ENCODE peak calls at places on chromosomes 11 and 22, in six cellular contexts. One of them, this sample, is unnamed. For H3K4me1, the result is how much of the 10 kb centered on the place peaks cover.

GRCh38 chr11:46149826-46150225 is 28.6 kb upstream of the PHF21A start:
- DNase-seq in osteoblast: no peak
- DNase-seq in naive thymus-derived CD4-positive, alpha-beta T cell: no peak
- DNase-seq in heart right ventricle: no peak
- DNase-seq in Peyer's patch: no peak
- DNase-seq in ovary: no peak
- DNase-seq in this sample: no peak

GRCh38 chr22:49323751-49324415 is 503.8 kb downstream of the BRD1 start:
- DNase-seq in heart right ventricle: no peak
- DNase-seq in naive thymus-derived CD4-positive, alpha-beta T cell: no peak
- DNase-seq in ovary: no peak
- DNase-seq in osteoblast: peak
- DNase-seq in Peyer's patch: peak
- DNase-seq in this sample: no peak

GRCh38 chr11:121163658-121164308 is 62.7 kb downstream of the TECTA start:
- DNase-seq in ovary: no peak
- DNase-seq in naive thymus-derived CD4-positive, alpha-beta T cell: no peak
- DNase-seq in heart right ventricle: no peak
- DNase-seq in osteoblast: no peak
- DNase-seq in Peyer's patch: no peak
- DNase-seq in this sample: no peak

GRCh38 chr11:61516675-61517516 is 8.3 kb downstream of the LRRC10B start:
- DNase-seq in ovary: no peak
- DNase-seq in osteoblast: peak
- DNase-seq in naive thymus-derived CD4-positive, alpha-beta T cell: peak
- DNase-seq in heart right ventricle: no peak
- DNase-seq in Peyer's patch: peak
- DNase-seq in this sample: no peak

GRCh38 chr11:60657880-60658279 is 41.5 kb upstream of the MS4A8 start:
- DNase-seq in Peyer's patch: no peak
- DNase-seq in heart right ventricle: no peak
- DNase-seq in osteoblast: no peak
- DNase-seq in naive thymus-derived CD4-positive, alpha-beta T cell: no peak
- DNase-seq in ovary: no peak
- DNase-seq in this sample: peak

GRCh38 chr11:116563028-116563712 is 209.6 kb downstream of the BUD13 start:
- DNase-seq in Peyer's patch: peak
- DNase-seq in osteoblast: no peak
- DNase-seq in ovary: no peak
- DNase-seq in naive thymus-derived CD4-positive, alpha-beta T cell: no peak
- DNase-seq in heart right ventricle: no peak
- DNase-seq in this sample: no peak

GRCh38 chr11:114819028-114819427 is 140.7 kb downstream of the NXPE2 start:
- DNase-seq in ovary: no peak
- DNase-seq in Peyer's patch: no peak
- DNase-seq in naive thymus-derived CD4-positive, alpha-beta T cell: no peak
- DNase-seq in osteoblast: no peak
- DNase-seq in heart right ventricle: no peak
- DNase-seq in this sample: no peak

GRCh38 chr11:76835928-76836612 is 24.6 kb upstream of the ACER3 start:
- DNase-seq in osteoblast: no peak
- DNase-seq in Peyer's patch: peak
- DNase-seq in ovary: no peak
- DNase-seq in naive thymus-derived CD4-positive, alpha-beta T cell: no peak
- DNase-seq in heart right ventricle: no peak
- DNase-seq in this sample: peak

GRCh38 chr22:42300286-42301071 is 30.0 kb upstream of the TCF20 start:
- DNase-seq in Peyer's patch: no peak
- DNase-seq in naive thymus-derived CD4-positive, alpha-beta T cell: peak
- DNase-seq in ovary: no peak
- DNase-seq in osteoblast: no peak
- DNase-seq in heart right ventricle: no peak
- DNase-seq in this sample: peak

GRCh38 chr22:17106161-17106784 is 14.9 kb downstream of the TMEM121B start:
- DNase-seq in osteoblast: peak
- DNase-seq in ovary: no peak
- DNase-seq in heart right ventricle: no peak
- DNase-seq in Peyer's patch: no peak
- DNase-seq in naive thymus-derived CD4-positive, alpha-beta T cell: no peak
- DNase-seq in this sample: no peak

GRCh38 chr11:66856496-66857233 is at the start of gene LRFN4:
- DNase-seq in naive thymus-derived CD4-positive, alpha-beta T cell: peak
- DNase-seq in heart right ventricle: peak
- DNase-seq in ovary: no peak
- DNase-seq in Peyer's patch: no peak
- DNase-seq in osteoblast: peak
- DNase-seq in this sample: peak

GRCh38 chr11:17734986-17735822 is 623 bp downstream of the KCNC1 start:
- DNase-seq in ovary: peak
- DNase-seq in heart right ventricle: peak
- DNase-seq in osteoblast: peak
- DNase-seq in naive thymus-derived CD4-positive, alpha-beta T cell: peak
- DNase-seq in Peyer's patch: peak
- DNase-seq in this sample: peak

GRCh38 chr11:47552086-47552580 is 799 bp downstream of the CELF1 start:
- DNase-seq in naive thymus-derived CD4-positive, alpha-beta T cell: peak
- DNase-seq in ovary: peak
- DNase-seq in osteoblast: peak
- DNase-seq in Peyer's patch: no peak
- DNase-seq in heart right ventricle: no peak
- DNase-seq in this sample: no peak

GRCh38 chr11:115042002-115042401 is 363.7 kb downstream of the NXPE2 start:
- DNase-seq in naive thymus-derived CD4-positive, alpha-beta T cell: no peak
- DNase-seq in Peyer's patch: no peak
- DNase-seq in heart right ventricle: peak
- DNase-seq in osteoblast: no peak
- DNase-seq in ovary: no peak
- DNase-seq in this sample: no peak

GRCh38 chr22:38941488-38941987 is 15.9 kb upstream of the APOBEC3A start:
- DNase-seq in ovary: no peak
- DNase-seq in naive thymus-derived CD4-positive, alpha-beta T cell: no peak
- DNase-seq in heart right ventricle: no peak
- DNase-seq in Peyer's patch: no peak
- DNase-seq in osteoblast: no peak
- DNase-seq in this sample: no peak

GRCh38 chr11:29373725-29374124 is 643.1 kb downstream of the KCNA4 start:
- DNase-seq in naive thymus-derived CD4-positive, alpha-beta T cell: no peak
- DNase-seq in osteoblast: no peak
- DNase-seq in heart right ventricle: no peak
- DNase-seq in ovary: no peak
- DNase-seq in Peyer's patch: no peak
- DNase-seq in this sample: no peak

GRCh38 chr11:78780889-78781288 is 206.2 kb upstream of the NARS2 start:
- DNase-seq in heart right ventricle: no peak
- DNase-seq in ovary: no peak
- DNase-seq in Peyer's patch: no peak
- DNase-seq in naive thymus-derived CD4-positive, alpha-beta T cell: no peak
- DNase-seq in osteoblast: no peak
- DNase-seq in this sample: no peak

GRCh38 chr11:43580735-43581369 is 99.7 kb upstream of the HSD17B12 start:
- DNase-seq in Peyer's patch: no peak
- DNase-seq in naive thymus-derived CD4-positive, alpha-beta T cell: no peak
- DNase-seq in ovary: no peak
- DNase-seq in osteoblast: peak
- DNase-seq in heart right ventricle: no peak
- DNase-seq in this sample: no peak

GRCh38 chr22:42985541-42985925 is 29.4 kb downstream of the PACSIN2 start:
- DNase-seq in heart right ventricle: no peak
- DNase-seq in osteoblast: no peak
- DNase-seq in naive thymus-derived CD4-positive, alpha-beta T cell: no peak
- DNase-seq in ovary: no peak
- DNase-seq in Peyer's patch: no peak
- DNase-seq in this sample: no peak

GRCh38 chr11:31722754-31723153 is 88.4 kb downstream of the PAX6 start:
- DNase-seq in naive thymus-derived CD4-positive, alpha-beta T cell: no peak
- DNase-seq in Peyer's patch: no peak
- DNase-seq in ovary: no peak
- DNase-seq in osteoblast: no peak
- DNase-seq in heart right ventricle: no peak
- DNase-seq in this sample: no peak

GRCh38 chr11:20639688-20640087 is 29.7 kb upstream of the NELL1 start:
- DNase-seq in ovary: no peak
- DNase-seq in Peyer's patch: no peak
- DNase-seq in naive thymus-derived CD4-positive, alpha-beta T cell: no peak
- DNase-seq in heart right ventricle: no peak
- DNase-seq in osteoblast: no peak
- DNase-seq in this sample: no peak

GRCh38 chr22:25702571-25703167 is 39.3 kb upstream of the MYO18B start:
- DNase-seq in ovary: no peak
- DNase-seq in Peyer's patch: no peak
- DNase-seq in heart right ventricle: no peak
- DNase-seq in naive thymus-derived CD4-positive, alpha-beta T cell: no peak
- DNase-seq in osteoblast: no peak
- DNase-seq in this sample: no peak

GRCh38 chr11:21475276-21475675 is 717.6 kb upstream of the ANO5 start:
- DNase-seq in osteoblast: no peak
- DNase-seq in Peyer's patch: no peak
- DNase-seq in ovary: no peak
- DNase-seq in heart right ventricle: no peak
- DNase-seq in naive thymus-derived CD4-positive, alpha-beta T cell: no peak
- DNase-seq in this sample: no peak

GRCh38 chr11:114501901-114502300 is 57.8 kb downstream of the NXPE1 start:
- DNase-seq in Peyer's patch: no peak
- DNase-seq in ovary: no peak
- DNase-seq in heart right ventricle: no peak
- DNase-seq in osteoblast: no peak
- DNase-seq in naive thymus-derived CD4-positive, alpha-beta T cell: no peak
- DNase-seq in this sample: no peak

GRCh38 chr11:76293189-76293631 is 86.9 kb upstream of the WNT11 start:
- DNase-seq in osteoblast: peak
- DNase-seq in heart right ventricle: no peak
- DNase-seq in Peyer's patch: no peak
- DNase-seq in ovary: no peak
- DNase-seq in naive thymus-derived CD4-positive, alpha-beta T cell: no peak
- DNase-seq in this sample: no peak

GRCh38 chr11:3164540-3165151 is 464 bp downstream of the OSBPL5 start:
- DNase-seq in Peyer's patch: peak
- DNase-seq in heart right ventricle: peak
- DNase-seq in osteoblast: peak
- DNase-seq in naive thymus-derived CD4-positive, alpha-beta T cell: no peak
- DNase-seq in ovary: peak
- DNase-seq in this sample: peak

GRCh38 chr22:26479043-26479791 is 4.4 kb downstream of the HPS4 start:
- DNase-seq in naive thymus-derived CD4-positive, alpha-beta T cell: no peak
- DNase-seq in osteoblast: no peak
- DNase-seq in Peyer's patch: no peak
- DNase-seq in ovary: no peak
- DNase-seq in heart right ventricle: no peak
- DNase-seq in this sample: no peak

GRCh38 chr11:1336836-1337646 is 27.6 kb upstream of the TOLLIP start:
- DNase-seq in osteoblast: no peak
- DNase-seq in heart right ventricle: peak
- DNase-seq in Peyer's patch: peak
- DNase-seq in naive thymus-derived CD4-positive, alpha-beta T cell: peak
- DNase-seq in ovary: peak
- DNase-seq in this sample: peak

GRCh38 chr11:94706211-94706610 is 61.9 kb upstream of the AMOTL1 start:
- DNase-seq in osteoblast: no peak
- DNase-seq in heart right ventricle: no peak
- DNase-seq in naive thymus-derived CD4-positive, alpha-beta T cell: no peak
- DNase-seq in Peyer's patch: no peak
- DNase-seq in ovary: no peak
- DNase-seq in this sample: no peak

GRCh38 chr11:100687630-100688395 is 725 bp downstream of the ARHGAP42 start:
- DNase-seq in heart right ventricle: peak
- DNase-seq in osteoblast: peak
- DNase-seq in naive thymus-derived CD4-positive, alpha-beta T cell: no peak
- DNase-seq in Peyer's patch: peak
- DNase-seq in ovary: peak
- DNase-seq in this sample: peak

GRCh38 chr11:46293616-46294015 is 16.2 kb downstream of the CREB3L1 start:
- DNase-seq in osteoblast: peak
- DNase-seq in heart right ventricle: no peak
- DNase-seq in Peyer's patch: no peak
- DNase-seq in ovary: no peak
- DNase-seq in naive thymus-derived CD4-positive, alpha-beta T cell: no peak
- DNase-seq in this sample: no peak

DNA sequence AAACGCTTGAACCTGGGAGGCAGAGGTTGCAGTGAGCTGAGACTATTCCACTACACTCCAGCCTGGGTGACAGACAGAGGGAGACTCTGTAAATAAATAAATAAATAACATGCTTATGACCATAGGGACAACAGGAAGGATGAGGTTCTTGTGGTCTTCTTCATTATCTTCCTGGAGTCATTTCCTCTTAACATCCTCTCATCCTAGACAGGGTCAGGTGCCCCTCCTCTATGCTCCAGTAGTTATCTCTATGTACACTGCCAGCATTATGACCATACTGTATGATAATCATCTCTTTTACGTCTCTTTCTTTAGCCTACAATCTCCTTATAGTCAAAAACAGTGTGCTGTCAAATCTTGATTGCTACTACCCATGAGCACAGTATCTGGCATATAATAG is 17.7 kb downstream of the RAB30 start:
- DNase-seq in naive thymus-derived CD4-positive, alpha-beta T cell: no peak
- DNase-seq in Peyer's patch: no peak
- DNase-seq in heart right ventricle: no peak
- DNase-seq in osteoblast: no peak
- DNase-seq in ovary: no peak
- DNase-seq in this sample: no peak
- H3K4me1 ChIP-seq in naive thymus-derived CD4-positive, alpha-beta T cell: under half
- H3K4me1 ChIP-seq in Peyer's patch: under half
- H3K4me1 ChIP-seq in heart right ventricle: under half
- H3K4me1 ChIP-seq in osteoblast: under half
- H3K4me1 ChIP-seq in ovary: under half
- H3K4me1 ChIP-seq in this sample: under half

GRCh38 chr11:35214181-35214770 is 75.3 kb downstream of the CD44 start:
- DNase-seq in osteoblast: no peak
- DNase-seq in naive thymus-derived CD4-positive, alpha-beta T cell: no peak
- DNase-seq in ovary: no peak
- DNase-seq in Peyer's patch: no peak
- DNase-seq in heart right ventricle: no peak
- DNase-seq in this sample: no peak
- H3K4me1 ChIP-seq in osteoblast: half or more
- H3K4me1 ChIP-seq in naive thymus-derived CD4-positive, alpha-beta T cell: under half
- H3K4me1 ChIP-seq in ovary: under half
- H3K4me1 ChIP-seq in Peyer's patch: under half
- H3K4me1 ChIP-seq in heart right ventricle: under half
- H3K4me1 ChIP-seq in this sample: under half

GRCh38 chr11:35102267-35102666 is 36.7 kb upstream of the CD44 start:
- DNase-seq in Peyer's patch: no peak
- DNase-seq in ovary: no peak
- DNase-seq in osteoblast: no peak
- DNase-seq in naive thymus-derived CD4-positive, alpha-beta T cell: no peak
- DNase-seq in heart right ventricle: no peak
- DNase-seq in this sample: no peak
- H3K4me1 ChIP-seq in Peyer's patch: under half
- H3K4me1 ChIP-seq in ovary: under half
- H3K4me1 ChIP-seq in osteoblast: under half
- H3K4me1 ChIP-seq in naive thymus-derived CD4-positive, alpha-beta T cell: under half
- H3K4me1 ChIP-seq in heart right ventricle: under half
- H3K4me1 ChIP-seq in this sample: under half

DNA sequence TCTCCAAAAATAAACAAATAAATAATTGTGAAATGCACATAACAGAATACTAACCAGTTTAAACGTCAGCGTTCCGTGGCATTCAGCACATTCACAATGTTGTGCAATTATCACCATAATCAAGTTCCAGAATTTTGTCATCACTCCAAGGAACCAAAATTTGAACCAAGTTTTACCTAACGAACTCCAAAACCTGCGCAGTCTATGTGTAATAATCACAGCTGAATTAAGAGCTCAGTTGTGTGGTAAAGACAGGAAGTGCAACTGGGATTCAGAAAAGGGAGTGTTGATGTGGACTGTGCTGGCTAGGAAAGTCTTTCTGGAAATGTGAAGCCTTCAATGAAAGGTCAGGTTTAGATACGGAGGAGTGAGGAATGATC is 5.4 kb upstream of the MCAM start:
- DNase-seq in osteoblast: peak
- DNase-seq in ovary: no peak
- DNase-seq in heart right ventricle: no peak
- DNase-seq in naive thymus-derived CD4-positive, alpha-beta T cell: no peak
- DNase-seq in Peyer's patch: no peak
- DNase-seq in this sample: no peak
- H3K4me1 ChIP-seq in osteoblast: under half
- H3K4me1 ChIP-seq in ovary: under half
- H3K4me1 ChIP-seq in heart right ventricle: under half
- H3K4me1 ChIP-seq in naive thymus-derived CD4-positive, alpha-beta T cell: under half
- H3K4me1 ChIP-seq in Peyer's patch: under half
- H3K4me1 ChIP-seq in this sample: under half